ENCODE peak calls at places on chromosomes 6 and 20, in ten cellular contexts. One of them, this sample, is unnamed.

GRCh38 chr20:8534368-8534767 is 402.3 kb downstream of the PLCB1 start:
- DNase-seq in AG10803: no peak
- DNase-seq in non-pigmented ciliary epithelial cell: no peak
- DNase-seq in AG04450: no peak
- DNase-seq in fibroblast of the conjunctiva: no peak
- DNase-seq in CD8-positive, alpha-beta memory T cell: no peak
- DNase-seq in T-helper 9 cell: no peak
- DNase-seq in HFFc6: no peak
- DNase-seq in LoVo: no peak
- DNase-seq in smooth muscle cell of the brain vasculature: no peak
- DNase-seq in this sample: no peak

GRCh38 chr20:22586645-22587310 is 2.4 kb upstream of the FOXA2 start:
- DNase-seq in AG10803: no peak
- DNase-seq in non-pigmented ciliary epithelial cell: no peak
- DNase-seq in AG04450: no peak
- DNase-seq in fibroblast of the conjunctiva: no peak
- DNase-seq in CD8-positive, alpha-beta memory T cell: no peak
- DNase-seq in T-helper 9 cell: no peak
- DNase-seq in HFFc6: no peak
- DNase-seq in LoVo: peak
- DNase-seq in smooth muscle cell of the brain vasculature: no peak
- DNase-seq in this sample: no peak

GRCh38 chr6:166586424-166587156 is at the start of gene RAMACL:
- DNase-seq in AG10803: no peak
- DNase-seq in non-pigmented ciliary epithelial cell: no peak
- DNase-seq in AG04450: no peak
- DNase-seq in fibroblast of the conjunctiva: no peak
- DNase-seq in CD8-positive, alpha-beta memory T cell: peak
- DNase-seq in T-helper 9 cell: peak
- DNase-seq in HFFc6: no peak
- DNase-seq in LoVo: no peak
- DNase-seq in smooth muscle cell of the brain vasculature: no peak
- DNase-seq in this sample: no peak

GRCh38 chr6:225121-225721 is 67.1 kb upstream of the DUSP22 start:
- DNase-seq in AG10803: no peak
- DNase-seq in non-pigmented ciliary epithelial cell: no peak
- DNase-seq in AG04450: no peak
- DNase-seq in fibroblast of the conjunctiva: no peak
- DNase-seq in CD8-positive, alpha-beta memory T cell: peak
- DNase-seq in T-helper 9 cell: peak
- DNase-seq in HFFc6: no peak
- DNase-seq in LoVo: no peak
- DNase-seq in smooth muscle cell of the brain vasculature: no peak
- DNase-seq in this sample: no peak

GRCh38 chr6:31791324-31792089 is 4.0 kb downstream of the VARS1 start:
- DNase-seq in AG10803: peak
- DNase-seq in non-pigmented ciliary epithelial cell: no peak
- DNase-seq in AG04450: no peak
- DNase-seq in fibroblast of the conjunctiva: peak
- DNase-seq in CD8-positive, alpha-beta memory T cell: no peak
- DNase-seq in T-helper 9 cell: no peak
- DNase-seq in HFFc6: peak
- DNase-seq in LoVo: peak
- DNase-seq in smooth muscle cell of the brain vasculature: no peak
- DNase-seq in this sample: no peak

GRCh38 chr6:23445157-23445710 is 680.8 kb upstream of the NRSN1 start:
- DNase-seq in AG10803: peak
- DNase-seq in non-pigmented ciliary epithelial cell: no peak
- DNase-seq in AG04450: no peak
- DNase-seq in fibroblast of the conjunctiva: peak
- DNase-seq in CD8-positive, alpha-beta memory T cell: no peak
- DNase-seq in T-helper 9 cell: no peak
- DNase-seq in HFFc6: no peak
- DNase-seq in LoVo: no peak
- DNase-seq in smooth muscle cell of the brain vasculature: no peak
- DNase-seq in this sample: no peak

GRCh38 chr6:129280719-129281118 is 397.8 kb downstream of the LAMA2 start:
- DNase-seq in AG10803: no peak
- DNase-seq in non-pigmented ciliary epithelial cell: no peak
- DNase-seq in AG04450: no peak
- DNase-seq in fibroblast of the conjunctiva: no peak
- DNase-seq in CD8-positive, alpha-beta memory T cell: peak
- DNase-seq in T-helper 9 cell: peak
- DNase-seq in HFFc6: no peak
- DNase-seq in LoVo: no peak
- DNase-seq in smooth muscle cell of the brain vasculature: no peak
- DNase-seq in this sample: no peak

GRCh38 chr6:168355716-168356522 is 36.3 kb upstream of the DACT2 start:
- DNase-seq in AG10803: peak
- DNase-seq in non-pigmented ciliary epithelial cell: no peak
- DNase-seq in AG04450: no peak
- DNase-seq in fibroblast of the conjunctiva: no peak
- DNase-seq in CD8-positive, alpha-beta memory T cell: no peak
- DNase-seq in T-helper 9 cell: no peak
- DNase-seq in HFFc6: no peak
- DNase-seq in LoVo: peak
- DNase-seq in smooth muscle cell of the brain vasculature: no peak
- DNase-seq in this sample: no peak

GRCh38 chr20:35615667-35616464 is at the start of gene SPAG4:
- DNase-seq in AG10803: no peak
- DNase-seq in non-pigmented ciliary epithelial cell: peak
- DNase-seq in AG04450: no peak
- DNase-seq in fibroblast of the conjunctiva: peak
- DNase-seq in CD8-positive, alpha-beta memory T cell: peak
- DNase-seq in T-helper 9 cell: peak
- DNase-seq in HFFc6: peak
- DNase-seq in LoVo: peak
- DNase-seq in smooth muscle cell of the brain vasculature: no peak
- DNase-seq in this sample: no peak

GRCh38 chr6:136471372-136471771 is 78.8 kb downstream of the MAP7 start:
- DNase-seq in AG10803: no peak
- DNase-seq in non-pigmented ciliary epithelial cell: no peak
- DNase-seq in AG04450: no peak
- DNase-seq in fibroblast of the conjunctiva: no peak
- DNase-seq in CD8-positive, alpha-beta memory T cell: no peak
- DNase-seq in T-helper 9 cell: no peak
- DNase-seq in HFFc6: no peak
- DNase-seq in LoVo: no peak
- DNase-seq in smooth muscle cell of the brain vasculature: no peak
- DNase-seq in this sample: no peak

GRCh38 chr6:11208267-11208666 is 24.2 kb downstream of the NEDD9 start:
- DNase-seq in AG10803: no peak
- DNase-seq in non-pigmented ciliary epithelial cell: no peak
- DNase-seq in AG04450: no peak
- DNase-seq in fibroblast of the conjunctiva: no peak
- DNase-seq in CD8-positive, alpha-beta memory T cell: no peak
- DNase-seq in T-helper 9 cell: no peak
- DNase-seq in HFFc6: no peak
- DNase-seq in LoVo: no peak
- DNase-seq in smooth muscle cell of the brain vasculature: no peak
- DNase-seq in this sample: no peak

GRCh38 chr6:164812706-164813105 is 496.7 kb downstream of the C6orf118 start:
- DNase-seq in AG10803: no peak
- DNase-seq in non-pigmented ciliary epithelial cell: no peak
- DNase-seq in AG04450: no peak
- DNase-seq in fibroblast of the conjunctiva: no peak
- DNase-seq in CD8-positive, alpha-beta memory T cell: no peak
- DNase-seq in T-helper 9 cell: no peak
- DNase-seq in HFFc6: no peak
- DNase-seq in LoVo: no peak
- DNase-seq in smooth muscle cell of the brain vasculature: no peak
- DNase-seq in this sample: no peak